ENCODE peak calls at places on chromosomes 6 and 20, in five cellular contexts. A, D, C, H and S are unnamed samples.

GRCh38 chr6:64012351-64013060 is 376.9 kb downstream of the PHF3 start:
- DNase-seq in A (no peak), C (peak), H (peak), D (peak), S (peak)

GRCh38 chr20:19952392-19952791 is 64.8 kb upstream of the NAA20 start:
- DNase-seq in H (no peak), C (no peak), D (no peak), A (no peak), S (no peak)

GRCh38 chr6:50093116-50093937 is 43.6 kb upstream of the DEFB112 start:
- DNase-seq in D (no peak), C (no peak), H (no peak), A (no peak), S (no peak)

GRCh38 chr20:62651285-62652021 is 9.2 kb downstream of the SLCO4A1 start:
- DNase-seq in H (no peak), D (peak), A (peak), C (no peak), S (no peak)

GRCh38 chr20:43191946-43192847 is 2.5 kb upstream of the PTPRT start:
- DNase-seq in A (no peak), D (peak), C (peak), H (no peak), S (peak)

GRCh38 chr20:6384368-6384767 is 261.5 kb upstream of the FERMT1 start:
- DNase-seq in C (no peak), A (no peak), H (no peak), D (peak), S (no peak)

GRCh38 chr6:36550473-36551000 is 3.3 kb upstream of the STK38 start:
- DNase-seq in A (no peak), C (no peak), D (no peak), H (no peak), S (no peak)

GRCh38 chr6:13101985-13102384 is 226.4 kb downstream of the TBC1D7 start:
- DNase-seq in D (no peak), C (no peak), H (no peak), A (no peak), S (no peak)

GRCh38 chr6:120498711-120499110 is 835.6 kb downstream of the TBC1D32 start:
- DNase-seq in D (peak), H (no peak), C (no peak), A (no peak), S (no peak)

GRCh38 chr6:168355716-168356522 is 36.3 kb upstream of the DACT2 start:
- DNase-seq in D (peak), A (no peak), C (peak), H (no peak), S (peak)

GRCh38 chr6:25006565-25007001 is 70.8 kb upstream of the RIPOR2 start:
- DNase-seq in A (no peak), D (no peak), C (no peak), H (no peak), S (no peak)

GRCh38 chr6:149846321-149846720 is 17.8 kb downstream of the LRP11 start:
- DNase-seq in A (no peak), D (no peak), H (peak), C (no peak), S (no peak)

DNA sequence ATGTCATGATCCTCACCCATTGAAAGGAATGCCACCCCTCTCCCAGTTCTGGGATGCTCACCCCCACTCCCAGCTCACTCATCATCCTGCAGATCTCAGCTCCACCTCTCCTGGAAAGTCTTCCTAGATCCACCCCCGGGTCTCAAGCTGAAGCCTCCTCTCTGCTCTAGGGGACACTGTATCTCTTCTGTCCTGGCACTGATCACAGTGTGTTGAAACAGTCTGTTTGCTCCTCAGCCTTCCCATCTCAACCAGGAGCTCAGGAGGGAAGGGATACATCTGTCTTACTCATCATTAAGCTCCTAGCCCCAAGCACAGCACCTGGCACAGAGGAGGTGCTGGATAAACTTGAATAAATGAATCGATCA is 80.1 kb downstream of the MRPL14 start:
- DNase-seq in H (no peak), A (no peak), C (no peak), D (no peak), S (no peak)
- H3K27ac ChIP-seq in H (no peak), A (no peak), C (no peak), D (no peak), S (no peak)

GRCh38 chr20:31903630-31904386 is 33.4 kb downstream of the TTLL9 start:
- DNase-seq in A (no peak), C (no peak), H (no peak), D (no peak), S (no peak)
- H3K27ac ChIP-seq in A (no peak), C (no peak), H (no peak), D (no peak), S (no peak)

DNA sequence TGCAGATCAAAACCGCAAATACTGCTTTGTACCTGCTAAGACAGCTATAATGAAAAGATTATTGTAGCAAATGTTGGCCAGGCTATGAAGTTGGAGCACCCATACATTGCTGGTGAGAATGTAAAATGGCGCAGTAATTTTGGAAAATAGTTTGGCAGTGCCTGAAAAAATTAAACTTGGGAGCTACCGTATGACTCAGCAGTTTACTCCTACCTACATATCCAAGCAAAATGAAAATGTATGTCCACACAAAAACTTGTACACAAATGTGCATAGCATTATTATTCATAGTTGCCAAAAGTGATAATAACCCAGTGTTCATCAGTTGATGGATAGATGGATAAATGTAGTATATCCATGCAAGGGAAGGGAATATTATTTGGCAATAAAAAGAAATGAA is 13.3 kb downstream of the DSTN start:
- DNase-seq in A (no peak), C (no peak), D (no peak), H (no peak), S (no peak)
- H3K27ac ChIP-seq in A (no peak), C (no peak), D (peak), H (no peak), S (no peak)

GRCh38 chr6:39362487-39362865 is 40.0 kb upstream of the KCNK16 start:
- DNase-seq in A (no peak), D (no peak), H (no peak), C (no peak), S (no peak)
- H3K27ac ChIP-seq in A (no peak), D (no peak), H (no peak), C (no peak), S (peak)

DNA sequence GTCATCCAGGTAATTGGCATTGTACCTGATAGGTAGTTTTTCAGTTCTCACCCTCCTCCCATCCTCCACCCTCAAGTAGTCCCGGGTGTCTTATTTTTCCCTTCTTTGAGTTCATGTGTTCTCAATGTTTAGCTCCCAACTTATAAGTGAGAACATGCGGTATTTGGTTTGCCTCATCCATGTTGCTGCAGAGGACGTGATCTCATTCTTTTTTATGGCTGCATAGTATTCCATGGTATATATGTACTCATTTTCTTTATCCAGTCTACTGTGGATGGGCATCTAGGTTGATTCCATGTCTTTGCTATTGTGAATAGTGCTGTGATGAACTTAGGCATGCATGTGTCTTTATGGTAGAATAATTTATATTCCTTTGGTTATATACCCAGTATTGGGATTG is 45.8 kb downstream of the RPRD1B start:
- DNase-seq in A (no peak), D (no peak), C (no peak), H (no peak), S (no peak)
- H3K27ac ChIP-seq in A (no peak), D (no peak), C (no peak), H (no peak), S (no peak)

GRCh38 chr6:161438430-161439030 is 164.7 kb upstream of the AGPAT4 start:
- DNase-seq in H (no peak), A (no peak), C (no peak), D (no peak), S (no peak)
- H3K27ac ChIP-seq in H (peak), A (no peak), C (no peak), D (no peak), S (peak)

GRCh38 chr6:68226460-68226859 is 408.6 kb upstream of the ADGRB3 start:
- DNase-seq in C (no peak), D (peak), A (no peak), H (no peak), S (no peak)
- H3K27ac ChIP-seq in C (no peak), D (no peak), A (no peak), H (no peak), S (no peak)